ENCODE peak calls at places on chromosomes 11 and 22, in ten cellular contexts. One of them, this sample, is unnamed.
A peak's percentile ranks its signal among the peaks of the same experiment; 100 is the strongest.

GRCh38 chr22:38026130-38027111 is 30.8 kb upstream of the PICK1 start:
- DNase-seq in SK-N-SH: peak; percentile 26
- DNase-seq in fibroblast of lung: no peak
- DNase-seq in pancreas: no peak
- DNase-seq in A549: no peak
- DNase-seq in PC-9: no peak
- DNase-seq in lung: no peak
- DNase-seq in H9: no peak
- DNase-seq in astrocyte: no peak
- DNase-seq in spleen: no peak
- DNase-seq in this sample: no peak

GRCh38 chr11:95734009-95734572 is 55.5 kb downstream of the FAM76B start:
- DNase-seq in SK-N-SH: no peak
- DNase-seq in fibroblast of lung: no peak
- DNase-seq in pancreas: no peak
- DNase-seq in A549: no peak
- DNase-seq in PC-9: no peak
- DNase-seq in lung: no peak
- DNase-seq in H9: no peak
- DNase-seq in astrocyte: no peak
- DNase-seq in spleen: no peak
- DNase-seq in this sample: no peak

GRCh38 chr11:10674991-10675440 is 18.5 kb downstream of the IRAG1 start:
- DNase-seq in SK-N-SH: no peak
- DNase-seq in fibroblast of lung: no peak
- DNase-seq in pancreas: no peak
- DNase-seq in A549: no peak
- DNase-seq in PC-9: no peak
- DNase-seq in lung: no peak
- DNase-seq in H9: no peak
- DNase-seq in astrocyte: no peak
- DNase-seq in spleen: no peak
- DNase-seq in this sample: no peak

GRCh38 chr11:79894111-79894510 is 453.3 kb upstream of the TENM4 start:
- DNase-seq in SK-N-SH: no peak
- DNase-seq in fibroblast of lung: no peak
- DNase-seq in pancreas: no peak
- DNase-seq in A549: no peak
- DNase-seq in PC-9: no peak
- DNase-seq in lung: no peak
- DNase-seq in H9: no peak
- DNase-seq in astrocyte: no peak
- DNase-seq in spleen: no peak
- DNase-seq in this sample: no peak

GRCh38 chr11:6297831-6298230 is 22.5 kb downstream of the CAVIN3 start:
- DNase-seq in SK-N-SH: no peak
- DNase-seq in fibroblast of lung: no peak
- DNase-seq in pancreas: no peak
- DNase-seq in A549: no peak
- DNase-seq in PC-9: no peak
- DNase-seq in lung: no peak
- DNase-seq in H9: no peak
- DNase-seq in astrocyte: no peak
- DNase-seq in spleen: no peak
- DNase-seq in this sample: no peak

GRCh38 chr22:26689553-26690301 is 32.3 kb downstream of the MIAT start:
- DNase-seq in SK-N-SH: no peak
- DNase-seq in fibroblast of lung: no peak
- DNase-seq in pancreas: no peak
- DNase-seq in A549: no peak
- DNase-seq in PC-9: no peak
- DNase-seq in lung: no peak
- DNase-seq in H9: no peak
- DNase-seq in astrocyte: no peak
- DNase-seq in spleen: no peak
- DNase-seq in this sample: no peak

GRCh38 chr11:12813371-12814225 is 139.4 kb downstream of the TEAD1 start:
- DNase-seq in SK-N-SH: no peak
- DNase-seq in fibroblast of lung: peak; percentile 81
- DNase-seq in pancreas: no peak
- DNase-seq in A549: peak; percentile 61
- DNase-seq in PC-9: peak; percentile 64
- DNase-seq in lung: no peak
- DNase-seq in H9: no peak
- DNase-seq in astrocyte: peak; percentile 80
- DNase-seq in spleen: no peak
- DNase-seq in this sample: no peak

GRCh38 chr11:70618471-70619101 is 220.3 kb downstream of the CTTN start:
- DNase-seq in SK-N-SH: no peak
- DNase-seq in fibroblast of lung: no peak
- DNase-seq in pancreas: no peak
- DNase-seq in A549: no peak
- DNase-seq in PC-9: no peak
- DNase-seq in lung: no peak
- DNase-seq in H9: no peak
- DNase-seq in astrocyte: no peak
- DNase-seq in spleen: no peak
- DNase-seq in this sample: no peak

GRCh38 chr11:235180-235997 is 753 bp downstream of the SIRT3 start:
- DNase-seq in SK-N-SH: no peak
- DNase-seq in fibroblast of lung: peak; percentile 45
- DNase-seq in pancreas: peak; percentile 32
- DNase-seq in A549: no peak
- DNase-seq in PC-9: no peak
- DNase-seq in lung: no peak
- DNase-seq in H9: no peak
- DNase-seq in astrocyte: no peak
- DNase-seq in spleen: no peak
- DNase-seq in this sample: no peak

GRCh38 chr22:19522190-19522880 is 1.9 kb downstream of the CLDN5 start:
- DNase-seq in SK-N-SH: peak; percentile 50
- DNase-seq in fibroblast of lung: no peak
- DNase-seq in pancreas: no peak
- DNase-seq in A549: no peak
- DNase-seq in PC-9: no peak
- DNase-seq in lung: no peak
- DNase-seq in H9: peak; percentile 43
- DNase-seq in astrocyte: no peak
- DNase-seq in spleen: no peak
- DNase-seq in this sample: no peak

GRCh38 chr11:73156686-73157085 is 14.6 kb upstream of the FCHSD2 start:
- DNase-seq in SK-N-SH: no peak
- DNase-seq in fibroblast of lung: no peak
- DNase-seq in pancreas: no peak
- DNase-seq in A549: no peak
- DNase-seq in PC-9: no peak
- DNase-seq in lung: no peak
- DNase-seq in H9: no peak
- DNase-seq in astrocyte: no peak
- DNase-seq in spleen: peak; percentile 36
- DNase-seq in this sample: no peak

GRCh38 chr11:73158356-73159051 is 16.4 kb upstream of the FCHSD2 start:
- DNase-seq in SK-N-SH: peak; percentile 59
- DNase-seq in fibroblast of lung: peak; percentile 81
- DNase-seq in pancreas: no peak
- DNase-seq in A549: no peak
- DNase-seq in PC-9: no peak
- DNase-seq in lung: no peak
- DNase-seq in H9: no peak
- DNase-seq in astrocyte: peak; percentile 77
- DNase-seq in spleen: peak; percentile 62
- DNase-seq in this sample: no peak

GRCh38 chr11:73157141-73158010 is 15.3 kb upstream of the FCHSD2 start:
- DNase-seq in SK-N-SH: peak; percentile 21
- DNase-seq in fibroblast of lung: peak; percentile 82
- DNase-seq in pancreas: no peak
- DNase-seq in A549: no peak
- DNase-seq in PC-9: no peak
- DNase-seq in lung: no peak
- DNase-seq in H9: no peak
- DNase-seq in astrocyte: peak; percentile 72
- DNase-seq in spleen: peak; percentile 80
- DNase-seq in this sample: no peak

GRCh38 chr11:73154178-73154577 is 12.1 kb upstream of the FCHSD2 start:
- DNase-seq in SK-N-SH: no peak
- DNase-seq in fibroblast of lung: no peak
- DNase-seq in pancreas: no peak
- DNase-seq in A549: no peak
- DNase-seq in PC-9: no peak
- DNase-seq in lung: no peak
- DNase-seq in H9: no peak
- DNase-seq in astrocyte: no peak
- DNase-seq in spleen: peak; percentile 83
- DNase-seq in this sample: no peak

GRCh38 chr11:73156114-73156513 is 14.0 kb upstream of the FCHSD2 start:
- DNase-seq in SK-N-SH: no peak
- DNase-seq in fibroblast of lung: no peak
- DNase-seq in pancreas: no peak
- DNase-seq in A549: no peak
- DNase-seq in PC-9: no peak
- DNase-seq in lung: no peak
- DNase-seq in H9: no peak
- DNase-seq in astrocyte: no peak
- DNase-seq in spleen: no peak
- DNase-seq in this sample: no peak
- H3K4me1 ChIP-seq in SK-N-SH: peaks cover 25% of the 10 kb centered on the region
- H3K4me1 ChIP-seq in fibroblast of lung: peaks cover 28% of the 10 kb centered on the region
- H3K4me1 ChIP-seq in pancreas: no peaks in the 10 kb centered on the region
- H3K4me1 ChIP-seq in A549: no peaks in the 10 kb centered on the region
- H3K4me1 ChIP-seq in PC-9: peaks cover 24% of the 10 kb centered on the region
- H3K4me1 ChIP-seq in lung: peaks cover 11% of the 10 kb centered on the region
- H3K4me1 ChIP-seq in H9: no peaks in the 10 kb centered on the region
- H3K4me1 ChIP-seq in astrocyte: peaks cover 25% of the 10 kb centered on the region
- H3K4me1 ChIP-seq in spleen: peaks cover 70% of the 10 kb centered on the region
- H3K4me1 ChIP-seq in this sample: no peaks in the 10 kb centered on the region

DNA sequence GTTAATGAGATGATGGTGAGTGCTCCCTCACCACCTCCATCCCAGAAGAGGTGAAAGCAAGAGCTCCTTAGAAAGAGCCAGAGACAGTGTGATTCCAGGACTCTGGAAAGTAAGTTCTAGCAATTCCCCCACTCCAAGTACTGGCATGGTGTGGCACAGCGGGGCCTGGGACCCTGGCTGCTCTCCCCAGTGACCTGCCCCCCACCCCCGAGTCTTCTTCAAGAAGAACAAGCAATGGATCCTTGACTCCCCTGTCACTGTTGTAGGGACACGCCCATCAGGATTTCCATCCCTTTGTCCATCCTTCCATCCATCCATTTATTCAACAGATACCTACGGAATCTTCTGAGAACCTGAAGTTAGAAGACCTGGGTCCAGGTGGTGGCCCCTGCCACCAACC is 44.4 kb downstream of the C11orf96 start:
- DNase-seq in SK-N-SH: no peak
- DNase-seq in fibroblast of lung: no peak
- DNase-seq in pancreas: no peak
- DNase-seq in A549: no peak
- DNase-seq in PC-9: no peak
- DNase-seq in lung: no peak
- DNase-seq in H9: no peak
- DNase-seq in astrocyte: no peak
- DNase-seq in spleen: no peak
- DNase-seq in this sample: no peak
- H3K27ac ChIP-seq in SK-N-SH: peak overlapping the region; percentile 96
- H3K27ac ChIP-seq in fibroblast of lung: no peak overlapping the region
- H3K27ac ChIP-seq in pancreas: no peak overlapping the region
- H3K27ac ChIP-seq in A549: no peak overlapping the region
- H3K27ac ChIP-seq in PC-9: no peak overlapping the region
- H3K27ac ChIP-seq in lung: peak overlapping the region; percentile 26
- H3K27ac ChIP-seq in H9: no peak overlapping the region
- H3K27ac ChIP-seq in astrocyte: peak overlapping the region; percentile 94
- H3K27ac ChIP-seq in spleen: peak overlapping the region; percentile 66
- H3K27ac ChIP-seq in this sample: peak overlapping the region; percentile 62

GRCh38 chr11:58616594-58616993 is 5.9 kb upstream of the CNTF start:
- DNase-seq in SK-N-SH: no peak
- DNase-seq in fibroblast of lung: peak; percentile 94
- DNase-seq in pancreas: no peak
- DNase-seq in A549: no peak
- DNase-seq in PC-9: no peak
- DNase-seq in lung: no peak
- DNase-seq in H9: no peak
- DNase-seq in astrocyte: peak; percentile 93
- DNase-seq in spleen: no peak
- DNase-seq in this sample: no peak

GRCh38 chr11:58622344-58622743 is at the start of gene CNTF:
- DNase-seq in SK-N-SH: no peak
- DNase-seq in fibroblast of lung: peak; percentile 61
- DNase-seq in pancreas: no peak
- DNase-seq in A549: no peak
- DNase-seq in PC-9: no peak
- DNase-seq in lung: no peak
- DNase-seq in H9: no peak
- DNase-seq in astrocyte: peak; percentile 42
- DNase-seq in spleen: no peak
- DNase-seq in this sample: no peak

GRCh38 chr11:58621586-58622262 is 741 bp upstream of the CNTF start:
- DNase-seq in SK-N-SH: no peak
- DNase-seq in fibroblast of lung: no peak
- DNase-seq in pancreas: no peak
- DNase-seq in A549: no peak
- DNase-seq in PC-9: no peak
- DNase-seq in lung: no peak
- DNase-seq in H9: no peak
- DNase-seq in astrocyte: no peak
- DNase-seq in spleen: no peak
- DNase-seq in this sample: no peak

GRCh38 chr11:58615556-58615955 is 6.9 kb upstream of the CNTF start:
- DNase-seq in SK-N-SH: no peak
- DNase-seq in fibroblast of lung: no peak
- DNase-seq in pancreas: no peak
- DNase-seq in A549: no peak
- DNase-seq in PC-9: no peak
- DNase-seq in lung: no peak
- DNase-seq in H9: no peak
- DNase-seq in astrocyte: no peak
- DNase-seq in spleen: no peak
- DNase-seq in this sample: no peak

GRCh38 chr11:58618215-58618614 is 4.2 kb upstream of the CNTF start:
- DNase-seq in SK-N-SH: no peak
- DNase-seq in fibroblast of lung: no peak
- DNase-seq in pancreas: no peak
- DNase-seq in A549: no peak
- DNase-seq in PC-9: no peak
- DNase-seq in lung: no peak
- DNase-seq in H9: no peak
- DNase-seq in astrocyte: no peak
- DNase-seq in spleen: no peak
- DNase-seq in this sample: no peak
- TF ChIP-seq CTCF in SK-N-SH: no peak
- TF ChIP-seq CTCF in fibroblast of lung: peak; percentile 14
- TF ChIP-seq CTCF in pancreas: no peak
- TF ChIP-seq CTCF in A549: no peak
- TF ChIP-seq CTCF in PC-9: no peak
- TF ChIP-seq CTCF in lung: no peak
- TF ChIP-seq CTCF in H9: peak; percentile 44
- TF ChIP-seq CTCF in astrocyte: no peak
- TF ChIP-seq CTCF in spleen: no peak
- TF ChIP-seq CTCF in this sample: no peak

DNA sequence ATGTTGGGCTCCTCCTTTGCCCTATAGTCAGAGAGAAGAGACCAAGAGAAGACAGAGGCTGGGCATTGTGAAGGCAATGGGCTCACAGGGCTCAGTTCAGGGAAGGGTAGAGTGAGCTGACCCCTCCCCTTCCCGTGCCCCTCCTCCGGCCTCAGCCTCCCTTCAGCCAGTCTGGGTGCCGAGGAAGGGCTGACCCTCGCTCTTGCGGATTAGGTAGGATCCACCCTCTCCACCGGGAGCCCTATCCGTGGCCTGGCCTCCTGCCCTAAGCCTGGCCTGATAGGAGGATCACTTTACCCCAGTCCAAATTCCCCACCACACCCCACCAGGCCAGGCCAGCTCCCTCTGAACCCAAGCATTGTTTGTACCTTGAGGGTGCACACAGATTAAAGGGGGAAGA is 1.8 kb upstream of the PPP1R14B start:
- DNase-seq in SK-N-SH: no peak
- DNase-seq in fibroblast of lung: no peak
- DNase-seq in pancreas: no peak
- DNase-seq in A549: no peak
- DNase-seq in PC-9: no peak
- DNase-seq in lung: no peak
- DNase-seq in H9: peak; percentile 87
- DNase-seq in astrocyte: no peak
- DNase-seq in spleen: no peak
- DNase-seq in this sample: no peak
- H3K4me1 ChIP-seq in SK-N-SH: peaks cover 49% of the 10 kb centered on the region
- H3K4me1 ChIP-seq in fibroblast of lung: peaks cover 16% of the 10 kb centered on the region
- H3K4me1 ChIP-seq in pancreas: peaks cover 4% of the 10 kb centered on the region
- H3K4me1 ChIP-seq in A549: peaks cover 44% of the 10 kb centered on the region
- H3K4me1 ChIP-seq in PC-9: peaks cover 14% of the 10 kb centered on the region
- H3K4me1 ChIP-seq in lung: no peaks in the 10 kb centered on the region
- H3K4me1 ChIP-seq in H9: peaks cover 9% of the 10 kb centered on the region
- H3K4me1 ChIP-seq in astrocyte: peaks cover 33% of the 10 kb centered on the region
- H3K4me1 ChIP-seq in spleen: peaks cover 44% of the 10 kb centered on the region
- H3K4me1 ChIP-seq in this sample: peaks cover 59% of the 10 kb centered on the region